ENCODE peak calls at places on chromosomes 7 and 10, in seven cellular contexts. O is breast epithelium; Y is left ventricle myocardium inferior; H is CD8-positive, alpha-beta memory T cell; K is right atrium auricular region; V is dorsolateral prefrontal cortex; F is cardiac muscle cell. Q is an unnamed sample.

GRCh38 chr10:132422169-132422691 is 25.2 kb downstream of the PWWP2B start:
- DNase-seq in H (no peak), K (no peak), Y (no peak), V (no peak), F (no peak), O (no peak), Q (no peak)

GRCh38 chr7:24341677-24342076 is 57.7 kb downstream of the NPY start:
- DNase-seq in F (no peak), V (no peak), Y (no peak), H (no peak), K (no peak), O (no peak), Q (no peak)

GRCh38 chr7:47493971-47494370 is 87.9 kb downstream of the TNS3 start:
- DNase-seq in O (no peak), H (no peak), F (no peak), K (no peak), V (no peak), Y (no peak), Q (no peak)

GRCh38 chr7:13904689-13905088 is 84.8 kb downstream of the ETV1 start:
- DNase-seq in O (no peak), V (no peak), F (no peak), Y (no peak), K (no peak), H (no peak), Q (no peak)

GRCh38 chr7:1516586-1517251 is 12.5 kb upstream of the INTS1 start:
- DNase-seq in K (no peak), F (no peak), V (no peak), H (no peak), Y (no peak), O (peak), Q (peak)

GRCh38 chr7:37943905-37944736 is 23.7 kb downstream of the EPDR1 start:
- DNase-seq in H (no peak), V (no peak), O (no peak), F (no peak), Y (no peak), K (no peak), Q (no peak)

GRCh38 chr7:50729962-50730361 is 52.7 kb downstream of the GRB10 start:
- DNase-seq in Y (no peak), H (no peak), F (no peak), K (no peak), O (no peak), V (no peak), Q (no peak)

GRCh38 chr7:13737563-13737962 is 251.9 kb downstream of the ETV1 start:
- DNase-seq in Y (no peak), V (no peak), F (no peak), K (no peak), H (no peak), O (no peak), Q (no peak)

GRCh38 chr7:97024209-97025129 is at the start of gene DLX5:
- DNase-seq in F (no peak), V (no peak), O (no peak), K (no peak), Y (no peak), H (no peak), Q (no peak)

GRCh38 chr7:87833130-87833529 is 43.0 kb downstream of the SLC25A40 start:
- DNase-seq in Y (no peak), H (no peak), O (no peak), F (no peak), K (no peak), V (no peak), Q (no peak)

GRCh38 chr10:131930150-131930549 is 29.3 kb downstream of the PPP2R2D start:
- DNase-seq in Y (no peak), V (no peak), K (no peak), F (no peak), H (no peak), O (no peak), Q (no peak)

GRCh38 chr7:150400779-150401423 is 21.8 kb downstream of the ZNF775 start:
- DNase-seq in V (no peak), O (no peak), K (no peak), H (no peak), F (no peak), Y (no peak), Q (no peak)

GRCh38 chr10:100535715-100536353 is at the start of gene HIF1AN:
- DNase-seq in O (peak), K (peak), V (peak), H (peak), F (peak), Y (peak), Q (peak)

GRCh38 chr10:73786512-73786885 is 1.1 kb downstream of the ZSWIM8 start:
- DNase-seq in Y (no peak), O (no peak), V (no peak), H (no peak), K (no peak), F (no peak), Q (no peak)

GRCh38 chr7:22983257-22983855 is 30.6 kb downstream of the HYCC1 start:
- DNase-seq in V (no peak), Y (no peak), H (no peak), K (no peak), O (no peak), F (no peak), Q (no peak)

GRCh38 chr10:124565565-124566221 is 104.1 kb downstream of the LHPP start:
- DNase-seq in K (no peak), O (no peak), F (peak), Y (no peak), V (peak), H (no peak), Q (no peak)

GRCh38 chr10:94403034-94403822 is 887 bp downstream of the TBC1D12 start:
- DNase-seq in F (peak), H (no peak), V (peak), Y (peak), O (peak), K (peak), Q (peak)

GRCh38 chr7:20383351-20383750 is 52.7 kb downstream of the ITGB8 start:
- DNase-seq in F (no peak), H (no peak), K (no peak), O (no peak), V (no peak), Y (no peak), Q (no peak)

GRCh38 chr7:131909151-131909768 is 352.8 kb upstream of the PODXL start:
- DNase-seq in O (no peak), V (peak), K (no peak), Y (no peak), H (no peak), F (no peak), Q (no peak)

GRCh38 chr10:109823196-109823595 is 100.1 kb downstream of the XPNPEP1 start:
- DNase-seq in K (no peak), F (no peak), H (no peak), O (no peak), Y (no peak), V (no peak), Q (no peak)

GRCh38 chr10:91415816-91416215 is 5.7 kb downstream of the HECTD2 start:
- DNase-seq in O (no peak), K (no peak), V (no peak), F (no peak), Y (no peak), H (no peak), Q (no peak)

GRCh38 chr7:142535123-142535779 is 214.0 kb upstream of the PRSS1 start:
- DNase-seq in H (peak), Y (peak), K (no peak), F (peak), O (no peak), V (peak), Q (peak)

GRCh38 chr7:108012499-108013430 is 9.8 kb upstream of the LAMB1 start:
- DNase-seq in Y (no peak), V (no peak), F (peak), H (no peak), O (no peak), K (no peak), Q (no peak)

GRCh38 chr7:69723663-69724062 is 125.4 kb downstream of the AUTS2 start:
- DNase-seq in Y (no peak), O (no peak), H (no peak), K (no peak), V (no peak), F (no peak), Q (no peak)

GRCh38 chr7:127844707-127845331 is 186.4 kb downstream of the LRRC4 start:
- DNase-seq in K (no peak), F (no peak), Y (peak), O (peak), V (no peak), H (no peak), Q (no peak)

GRCh38 chr10:125169279-125169678 is 8.9 kb upstream of the CTBP2 start:
- DNase-seq in O (no peak), V (no peak), F (no peak), Y (no peak), H (no peak), K (peak), Q (no peak)

GRCh38 chr10:126376956-126377355 is 11.3 kb downstream of the ADAM12 start:
- DNase-seq in O (no peak), K (no peak), Y (no peak), H (no peak), V (no peak), F (no peak), Q (no peak)

GRCh38 chr10:118020365-118020764 is 26.4 kb downstream of the RAB11FIP2 start:
- DNase-seq in H (no peak), F (no peak), V (no peak), Y (no peak), O (no peak), K (no peak), Q (no peak)

GRCh38 chr7:65371468-65371867 is 2.2 kb upstream of the ZNF92 start:
- DNase-seq in Y (no peak), F (no peak), H (no peak), O (no peak), V (no peak), K (no peak), Q (no peak)

GRCh38 chr10:43700306-43700705 is 51.6 kb upstream of the ZNF32 start:
- DNase-seq in F (no peak), V (no peak), K (no peak), H (no peak), Y (no peak), O (no peak), Q (no peak)

GRCh38 chr7:106139253-106140251 is 27.4 kb upstream of the SYPL1 start:
- DNase-seq in O (no peak), Y (no peak), V (no peak), K (no peak), H (no peak), F (peak), Q (no peak)

GRCh38 chr7:31875424-31875823 is 188.4 kb downstream of the PPP1R17 start:
- DNase-seq in K (no peak), O (no peak), H (no peak), V (no peak), F (no peak), Y (no peak), Q (no peak)

GRCh38 chr7:77885155-77885554 is 86.6 kb downstream of the PHTF2 start:
- DNase-seq in V (no peak), F (no peak), K (no peak), O (no peak), H (no peak), Y (no peak), Q (no peak)
- H3K27ac ChIP-seq in V (no peak), F (no peak), K (no peak), O (no peak), H (no peak), Y (no peak), Q (no peak)

DNA sequence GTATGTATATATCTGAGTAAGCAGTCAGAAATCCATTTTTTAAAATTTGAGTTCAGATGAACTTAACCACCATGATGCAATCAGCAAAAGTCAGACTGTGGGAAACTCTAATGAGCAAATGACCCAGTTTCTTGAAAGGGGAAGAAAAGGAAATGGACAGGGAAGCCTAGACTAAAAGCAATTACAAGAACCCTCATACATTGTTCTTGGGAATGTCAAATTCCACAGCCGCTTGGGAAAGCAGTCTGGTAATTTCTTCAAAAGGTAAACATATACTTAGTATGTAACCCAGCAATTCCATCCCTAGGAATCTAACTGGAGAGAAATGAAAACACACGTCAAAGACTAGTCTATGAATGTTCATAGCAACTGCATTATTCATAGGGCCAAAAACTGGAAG is 16.4 kb upstream of the FOXK1 start:
- DNase-seq in O (no peak), H (no peak), Y (no peak), F (no peak), V (no peak), K (no peak), Q (no peak)
- H3K27ac ChIP-seq in O (no peak), H (no peak), Y (peak), F (no peak), V (no peak), K (peak), Q (no peak)

DNA sequence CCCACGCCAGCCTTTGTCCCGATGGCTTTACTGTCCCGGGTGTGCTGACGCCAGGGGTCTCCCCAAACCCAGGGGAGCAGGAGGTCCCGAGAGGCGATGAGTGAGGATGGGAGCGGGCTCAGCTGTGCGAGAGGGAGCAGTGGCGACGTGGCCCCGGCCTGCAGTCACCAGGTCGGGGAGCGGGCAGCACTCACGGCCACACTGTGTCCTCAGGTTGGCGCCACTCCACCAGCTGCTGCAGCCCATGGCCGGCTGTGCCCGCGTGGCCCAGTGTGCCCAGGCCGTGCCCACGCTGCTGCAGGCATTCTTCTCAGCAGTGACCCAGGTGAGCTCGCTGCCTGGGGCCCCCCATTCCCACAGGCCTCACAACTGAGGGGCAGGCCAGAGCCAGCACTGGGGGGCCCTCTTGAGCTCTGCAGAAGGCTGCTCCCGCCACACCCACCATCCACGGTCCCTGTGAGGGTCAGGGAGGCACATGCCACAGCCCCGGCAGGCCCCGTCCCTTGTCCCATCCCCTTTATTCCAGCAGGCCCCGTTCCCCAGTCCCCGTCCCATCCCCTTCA is 13.3 kb downstream of the AP5Z1 start:
- DNase-seq in K (no peak), F (no peak), O (no peak), Y (no peak), V (no peak), H (no peak), Q (no peak)
- H3K27ac ChIP-seq in K (no peak), F (no peak), O (no peak), Y (no peak), V (no peak), H (no peak), Q (no peak)

DNA sequence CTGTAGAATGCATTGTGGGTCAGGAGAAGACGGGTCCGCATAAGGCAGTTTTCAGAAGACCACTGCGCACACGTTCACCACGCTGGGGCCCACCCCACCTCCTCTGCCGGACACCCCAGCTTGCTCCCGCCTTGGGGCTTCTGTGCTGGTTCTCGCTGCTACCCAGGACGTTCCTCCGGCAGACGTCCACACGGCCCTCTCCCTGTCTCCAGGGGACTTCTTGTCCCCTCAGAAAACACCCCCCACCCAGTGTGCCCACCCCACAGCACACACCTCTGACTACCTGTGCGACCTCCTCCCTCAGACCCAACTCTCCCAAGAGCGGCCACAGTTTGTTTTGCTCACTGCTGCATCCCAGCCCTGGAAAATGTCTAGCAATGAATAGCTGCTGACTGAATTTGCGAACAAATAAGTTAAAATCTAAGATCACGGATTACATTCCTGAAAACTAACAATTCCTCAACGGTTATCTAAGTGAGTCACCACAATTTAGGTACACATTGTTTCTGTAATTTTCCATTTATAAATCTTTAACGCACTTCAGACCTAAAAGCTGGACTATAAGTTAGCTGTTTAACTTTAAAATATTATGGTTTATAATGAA is 235.1 kb downstream of the ZMYND11 start:
- DNase-seq in F (no peak), O (no peak), K (no peak), V (no peak), Y (no peak), H (no peak), Q (no peak)
- H3K27ac ChIP-seq in F (no peak), O (no peak), K (no peak), V (no peak), Y (no peak), H (no peak), Q (no peak)

Q was measured in CD4-positive, alpha-beta memory T cell.